ENCODE peak calls at places on chromosomes 3 and 15, in nine cellular contexts. G is HepG2, V is NB4, Z is endothelial cell of umbilical vein, K is SK-N-SH, E is K562, M is HCT116, X is H1, A is GM12878. S is an unnamed sample.

GRCh38 chr15:48393650-48394049 is 62.4 kb downstream of the DUT start:
- DNase-seq in G (no peak), V (no peak), Z (peak), K (no peak), E (no peak), M (no peak), X (no peak), A (no peak), S (no peak)

GRCh38 chr3:149650828-149651227 is 7.0 kb downstream of the WWTR1 start:
- DNase-seq in G (no peak), V (no peak), Z (peak), K (no peak), E (no peak), M (no peak), X (no peak), A (no peak), S (no peak)

GRCh38 chr3:10945683-10946287 is 46.8 kb upstream of the SLC6A1 start:
- DNase-seq in G (peak), V (peak), Z (peak), K (peak), E (peak), M (peak), X (peak), A (no peak), S (peak)

GRCh38 chr15:33700695-33701303 is 267.5 kb upstream of the CHRM5 start:
- DNase-seq in G (peak), V (peak), Z (peak), K (peak), E (peak), M (peak), X (peak), A (peak), S (peak)

GRCh38 chr3:121624147-121624852 is 31.1 kb downstream of the FBXO40 start:
- DNase-seq in G (no peak), V (no peak), Z (no peak), K (no peak), E (no peak), M (no peak), X (no peak), A (no peak), S (no peak)

GRCh38 chr15:28944696-28945300 is 59.0 kb downstream of the APBA2 start:
- DNase-seq in G (no peak), V (no peak), Z (no peak), K (no peak), E (no peak), M (no peak), X (no peak), A (no peak), S (no peak)

GRCh38 chr3:47613723-47614122 is 35.1 kb upstream of the CSPG5 start:
- DNase-seq in G (no peak), V (no peak), Z (no peak), K (no peak), E (no peak), M (no peak), X (no peak), A (no peak), S (no peak)

GRCh38 chr15:68497206-68497910 is 65.4 kb upstream of the ITGA11 start:
- DNase-seq in G (no peak), V (no peak), Z (peak), K (no peak), E (no peak), M (no peak), X (peak), A (no peak), S (no peak)

GRCh38 chr15:27985099-27985498 is 114.0 kb downstream of the OCA2 start:
- DNase-seq in G (no peak), V (no peak), Z (no peak), K (no peak), E (no peak), M (no peak), X (no peak), A (no peak), S (no peak)

GRCh38 chr3:195438371-195438770 is 4.4 kb downstream of the ACAP2 start:
- DNase-seq in G (no peak), V (no peak), Z (no peak), K (no peak), E (no peak), M (peak), X (no peak), A (no peak), S (no peak)

DNA sequence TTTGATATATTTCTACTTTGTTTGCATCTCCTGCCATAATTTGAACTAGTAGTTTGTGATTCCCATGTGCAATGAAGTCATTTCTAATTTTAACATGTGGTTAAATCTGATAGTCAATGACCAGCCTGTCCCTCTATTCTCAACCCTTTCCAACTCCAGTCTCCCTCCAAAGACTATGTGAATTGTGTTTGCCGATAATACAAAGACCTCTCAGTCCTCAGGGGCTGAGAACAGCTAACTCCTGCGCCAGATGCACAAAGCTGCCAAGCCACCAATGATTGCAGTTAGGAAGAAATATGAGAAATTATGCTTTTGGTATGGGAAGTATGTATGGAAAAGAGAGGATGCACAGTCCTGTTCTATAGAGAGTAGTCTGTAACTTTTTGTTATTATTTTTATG is 54.0 kb downstream of the KCNH8 start:
- DNase-seq in G (no peak), V (no peak), Z (no peak), K (no peak), E (no peak), M (no peak), X (no peak), A (no peak), S (no peak)
- TF ChIP-seq MAX in G (no peak), V (no peak), Z (no peak), K (no peak), E (no peak), M (no peak), X (no peak), A (no peak), S (no peak)

DNA sequence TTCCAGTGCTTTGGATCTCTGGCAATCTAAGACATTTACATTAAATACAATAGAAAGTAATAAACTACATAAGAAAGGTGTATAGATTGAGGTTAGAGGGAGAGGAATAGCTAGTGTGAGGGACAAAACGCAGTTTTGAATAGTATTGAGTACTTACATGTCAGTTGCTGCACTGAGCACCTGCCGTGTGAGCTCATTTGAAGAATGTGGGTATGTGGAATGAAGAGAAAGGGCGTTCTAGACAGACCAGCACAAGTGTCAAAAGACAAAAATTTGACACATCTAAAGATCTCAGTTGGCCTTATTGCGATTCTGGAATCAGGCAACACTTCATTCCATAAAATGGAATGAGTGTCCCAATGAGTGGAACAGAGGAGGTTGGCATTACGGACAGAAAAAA is 769 bp upstream of the ICE2 start:
- DNase-seq in G (no peak), V (peak), Z (no peak), K (no peak), E (no peak), M (no peak), X (no peak), A (peak), S (no peak)
- H3K4me3 ChIP-seq in G (peak), V (peak), Z (peak), K (peak), E (peak), M (peak), X (peak), A (peak), S (peak)

GRCh38 chr15:80462111-80462510 is 57.9 kb downstream of the ARNT2 start:
- DNase-seq in G (no peak), V (no peak), Z (no peak), K (no peak), E (no peak), M (no peak), X (no peak), A (no peak), S (no peak)
- TF ChIP-seq MAX in G (no peak), V (no peak), Z (no peak), K (no peak), E (no peak), M (no peak), X (no peak), A (no peak), S (no peak)

DNA sequence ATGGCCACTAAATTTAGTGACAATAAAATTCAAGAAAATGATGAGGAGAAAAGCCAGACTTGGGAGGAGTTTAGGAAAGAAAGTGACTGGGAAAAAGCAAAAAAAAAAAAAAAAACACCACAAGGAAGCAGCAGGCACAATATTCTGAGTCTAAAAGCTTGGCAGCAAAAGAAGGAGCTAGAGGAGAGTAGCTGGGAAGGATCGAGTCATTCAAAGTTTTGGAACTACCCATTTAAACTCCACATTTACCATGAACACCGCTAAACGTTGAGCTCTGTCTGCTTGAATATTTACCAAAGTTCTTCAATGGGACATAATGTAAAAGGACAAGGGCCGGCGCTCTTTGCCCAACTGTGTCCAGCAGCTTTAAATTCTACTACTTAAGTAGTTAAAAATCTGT is 481.9 kb downstream of the FOXP1 start:
- DNase-seq in G (no peak), V (no peak), Z (peak), K (no peak), E (no peak), M (no peak), X (no peak), A (no peak), S (no peak)
- H3K4me3 ChIP-seq in G (no peak), V (no peak), Z (no peak), K (peak), E (no peak), M (no peak), X (no peak), A (no peak), S (peak)

DNA sequence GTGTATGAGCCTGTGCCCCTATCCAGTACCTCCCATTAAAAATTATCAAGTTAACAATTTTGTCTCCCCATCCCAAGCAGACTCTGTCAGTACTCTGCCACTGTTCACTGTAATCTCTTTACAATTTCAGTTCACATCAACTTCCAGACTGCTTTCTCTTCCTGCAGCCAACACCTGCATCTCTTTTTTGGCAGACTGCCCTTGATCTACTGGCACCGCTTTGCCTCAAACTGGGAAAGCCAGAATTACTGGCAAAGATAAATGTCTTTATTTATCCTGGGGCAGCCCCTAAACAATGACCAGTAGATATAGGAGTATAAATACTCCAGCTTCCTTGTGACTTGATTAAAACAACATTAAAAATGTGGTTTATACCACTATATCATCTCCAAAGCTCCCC is 494.1 kb downstream of the ZNF385D start:
- DNase-seq in G (no peak), V (no peak), Z (peak), K (peak), E (no peak), M (no peak), X (no peak), A (no peak), S (no peak)
- TF ChIP-seq MAX in G (no peak), V (no peak), Z (no peak), K (no peak), E (no peak), M (no peak), X (no peak), A (no peak), S (no peak)

GRCh38 chr15:83283813-83284562 is 476 bp downstream of the BNC1 start:
- DNase-seq in G (no peak), V (no peak), Z (peak), K (peak), E (no peak), M (no peak), X (peak), A (no peak), S (no peak)
- H3K4me3 ChIP-seq in G (no peak), V (no peak), Z (peak), K (no peak), E (no peak), M (no peak), X (peak), A (no peak), S (peak)

GRCh38 chr15:42591238-42591936 is 16.0 kb downstream of the STARD9 start:
- DNase-seq in G (peak), V (peak), Z (peak), K (peak), E (peak), M (no peak), X (no peak), A (no peak), S (peak)

GRCh38 chr15:42595641-42596240 is 20.3 kb downstream of the STARD9 start:
- DNase-seq in G (no peak), V (no peak), Z (no peak), K (no peak), E (no peak), M (no peak), X (no peak), A (no peak), S (no peak)

GRCh38 chr15:42590619-42591237 is 15.3 kb downstream of the STARD9 start:
- DNase-seq in G (peak), V (no peak), Z (no peak), K (no peak), E (no peak), M (no peak), X (no peak), A (no peak), S (no peak)

DNA sequence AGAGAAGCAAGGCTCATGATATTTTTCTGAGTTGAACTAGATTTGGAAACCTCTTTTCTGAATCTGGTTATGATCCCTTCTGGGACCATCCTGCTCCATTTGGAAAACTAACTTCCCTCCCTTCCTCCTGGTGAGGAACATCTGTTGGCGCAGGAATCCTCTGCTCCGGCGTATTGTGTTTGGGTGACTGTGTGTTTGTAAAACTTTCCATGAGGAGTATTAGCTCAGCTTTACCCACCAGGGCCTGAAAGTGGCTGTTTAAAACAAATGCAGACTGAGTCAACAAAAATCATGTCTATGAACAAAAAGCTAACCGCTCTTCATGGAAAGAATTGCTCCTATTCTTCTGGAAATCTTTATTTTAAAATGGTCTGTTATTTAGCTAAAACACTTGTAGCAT is 17.7 kb downstream of the STARD9 start:
- DNase-seq in G (no peak), V (no peak), Z (no peak), K (no peak), E (no peak), M (no peak), X (no peak), A (no peak), S (no peak)
- TF ChIP-seq MAX in G (no peak), V (no peak), Z (no peak), K (no peak), E (no peak), M (no peak), X (no peak), A (no peak), S (no peak)

GRCh38 chr3:57546616-57547015 is 2.5 kb upstream of the DNAH12 start:
- DNase-seq in G (no peak), V (no peak), Z (no peak), K (no peak), E (no peak), M (no peak), X (no peak), A (no peak), S (no peak)

GRCh38 chr3:57545636-57546268 is 1.6 kb upstream of the DNAH12 start:
- DNase-seq in G (peak), V (no peak), Z (no peak), K (no peak), E (no peak), M (no peak), X (no peak), A (no peak), S (no peak)

GRCh38 chr3:57538465-57538864 is 5.7 kb downstream of the DNAH12 start:
- DNase-seq in G (no peak), V (no peak), Z (no peak), K (no peak), E (no peak), M (no peak), X (no peak), A (no peak), S (no peak)

GRCh38 chr3:57544181-57545125 is at the start of gene DNAH12:
- DNase-seq in G (peak), V (no peak), Z (peak), K (peak), E (peak), M (no peak), X (peak), A (no peak), S (no peak)
- H3K4me3 ChIP-seq in G (no peak), V (no peak), Z (peak), K (no peak), E (no peak), M (peak), X (peak), A (no peak), S (no peak)

GRCh38 chr15:81899730-81900129 is 146.1 kb downstream of the MEX3B start:
- DNase-seq in G (no peak), V (no peak), Z (no peak), K (peak), E (no peak), M (no peak), X (no peak), A (no peak), S (no peak)

GRCh38 chr15:81894069-81894468 is 151.7 kb downstream of the MEX3B start:
- DNase-seq in G (no peak), V (no peak), Z (no peak), K (no peak), E (no peak), M (no peak), X (no peak), A (no peak), S (no peak)

GRCh38 chr15:81899024-81899423 is 146.8 kb downstream of the MEX3B start:
- DNase-seq in G (no peak), V (no peak), Z (no peak), K (no peak), E (no peak), M (no peak), X (no peak), A (no peak), S (no peak)

GRCh38 chr15:81895723-81896122 is 150.1 kb downstream of the MEX3B start:
- DNase-seq in G (no peak), V (no peak), Z (no peak), K (no peak), E (no peak), M (no peak), X (no peak), A (no peak), S (no peak)

DNA sequence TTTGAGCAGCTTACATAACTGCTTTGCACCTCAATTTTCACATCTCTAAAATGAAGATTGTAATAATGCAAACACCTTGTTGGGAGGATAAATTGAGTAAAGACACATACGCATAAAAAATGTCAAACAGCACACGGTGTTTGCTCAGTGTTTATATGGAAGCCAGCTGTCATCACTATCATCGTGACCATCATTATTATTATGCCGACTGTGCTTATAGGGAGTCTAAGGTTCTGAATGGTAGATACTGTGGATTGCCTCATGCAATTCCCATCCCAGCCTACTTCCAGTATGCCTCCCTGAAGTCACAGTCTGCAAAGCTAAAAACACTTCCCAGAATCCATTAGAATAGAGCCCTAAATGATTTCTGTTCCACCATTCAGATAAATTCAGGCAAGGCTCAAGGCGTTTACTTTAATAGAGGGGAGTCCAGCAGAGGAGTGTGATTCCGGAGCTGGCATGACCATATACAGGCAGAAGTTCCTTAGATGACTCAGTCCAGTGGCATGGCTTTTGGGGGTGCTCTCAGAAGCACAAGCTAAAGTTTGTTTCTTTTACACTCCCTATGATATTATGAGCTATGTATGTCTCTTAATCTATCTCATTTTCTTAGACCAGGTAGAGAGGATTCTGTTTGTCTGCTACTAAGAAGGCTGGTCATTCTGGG is 148.7 kb downstream of the MEX3B start:
- DNase-seq in G (no peak), V (no peak), Z (no peak), K (no peak), E (no peak), M (no peak), X (no peak), A (no peak), S (no peak)
- TF ChIP-seq MAX in G (no peak), V (no peak), Z (no peak), K (no peak), E (no peak), M (no peak), X (no peak), A (no peak), S (no peak)

S was measured in A549.